ENCODE peak calls at places on chromosomes 5 and 9, in four cellular contexts. C is posterior cingulate gyrus; F is CD4-positive, alpha-beta T cell; J is ovary. B is an unnamed sample.

GRCh38 chr5:109604758-109605157 is 85.0 kb upstream of the MAN2A1 start:
- DNase-seq in J (no peak), C (no peak), F (no peak), B (no peak)

GRCh38 chr9:76269789-76270188 is 124.4 kb downstream of the RFK start:
- DNase-seq in J (no peak), F (no peak), C (no peak), B (no peak)

GRCh38 chr9:123448247-123448646 is 92.2 kb downstream of the CRB2 start:
- DNase-seq in F (no peak), J (no peak), C (no peak), B (no peak)

GRCh38 chr5:143244990-143245389 is 158.5 kb downstream of the NR3C1 start:
- DNase-seq in C (no peak), J (no peak), F (no peak), B (no peak)

GRCh38 chr5:172478256-172478655 is 23.9 kb upstream of the SH3PXD2B start:
- DNase-seq in F (no peak), C (no peak), J (no peak), B (no peak)

GRCh38 chr9:78295177-78295575 is 1.7 kb upstream of the PSAT1 start:
- DNase-seq in C (no peak), J (no peak), F (no peak), B (no peak)

GRCh38 chr5:146409081-146409671 is 38.0 kb upstream of the TCERG1 start:
- DNase-seq in C (no peak), J (no peak), F (no peak), B (no peak)

GRCh38 chr5:179885491-179886090 is 22.1 kb downstream of the TBC1D9B start:
- DNase-seq in F (no peak), J (no peak), C (no peak), B (peak; percentile 44)

GRCh38 chr9:33868430-33869000 is 51.6 kb downstream of the UBE2R2 start:
- DNase-seq in F (no peak), J (no peak), C (no peak), B (no peak)

GRCh38 chr9:97527626-97528528 is 26.4 kb downstream of the TMOD1 start:
- DNase-seq in F (no peak), C (no peak), J (no peak), B (no peak)

GRCh38 chr9:123725389-123725788 is 204.5 kb downstream of the DENND1A start:
- DNase-seq in J (no peak), C (peak; percentile 62), F (no peak), B (peak; percentile 20)

GRCh38 chr9:96242829-96243228 is 59.1 kb downstream of the HSD17B3 start:
- DNase-seq in C (no peak), F (no peak), J (no peak), B (peak; percentile 9)

GRCh38 chr5:141272906-141273305 is 27.7 kb downstream of the PCDHB15 start:
- DNase-seq in C (no peak), J (no peak), F (no peak), B (no peak)

GRCh38 chr5:14925326-14925725 is 53.7 kb upstream of the ANKH start:
- DNase-seq in J (no peak), C (no peak), F (no peak), B (no peak)

GRCh38 chr5:67085616-67086015 is 111.0 kb downstream of the CD180 start:
- DNase-seq in J (no peak), C (no peak), F (no peak), B (no peak)

GRCh38 chr5:173835131-173835530 is 53.0 kb upstream of the CPEB4 start:
- DNase-seq in F (no peak), J (no peak), C (no peak), B (no peak)

GRCh38 chr9:109346904-109347303 is 26.0 kb upstream of the EPB41L4B start:
- DNase-seq in C (no peak), F (no peak), J (no peak), B (no peak)

GRCh38 chr5:137888875-137889759 is at the start of gene PKD2L2:
- DNase-seq in C (peak; percentile 83), F (peak; percentile 68), J (peak; percentile 91), B (peak; percentile 78)

GRCh38 chr5:143182901-143183820 is 220.3 kb downstream of the NR3C1 start:
- DNase-seq in J (peak; percentile 43), C (peak; percentile 66), F (no peak), B (no peak)

GRCh38 chr9:136992819-136993369 is 672 bp downstream of the PAXX start:
- DNase-seq in F (no peak), J (no peak), C (no peak), B (no peak)

GRCh38 chr9:127919253-127919815 is 2.5 kb upstream of the ST6GALNAC4 start:
- DNase-seq in J (peak; percentile 77), F (no peak), C (peak; percentile 47), B (no peak)

B was measured in substantia nigra.